ENCODE peak calls at places on chromosome 15, in eight cellular contexts. U is lower leg skin; J is CD8-positive, alpha-beta T cell; N is suprapubic skin; P is ovary; K is lower lobe of right lung; O is uterus; C is brain microvascular endothelial cell. M is an unnamed sample.

GRCh38 chr15:100114526-100114925 is 227.2 kb downstream of the ADAMTS17 start:
- DNase-seq in U (no peak), J (no peak), N (no peak), P (peak), K (no peak), O (no peak), C (peak), M (peak)

GRCh38 chr15:29693225-29693624 is 129.0 kb downstream of the TJP1 start:
- DNase-seq in U (no peak), J (no peak), N (no peak), P (no peak), K (no peak), O (no peak), C (no peak), M (no peak)

GRCh38 chr15:29449136-29449535 is 179.5 kb upstream of the NSMCE3 start:
- DNase-seq in U (peak), J (no peak), N (no peak), P (no peak), K (no peak), O (no peak), C (peak), M (peak)

GRCh38 chr15:52529289-52529929 is 729 bp upstream of the MYO5A start:
- DNase-seq in U (no peak), J (peak), N (no peak), P (no peak), K (no peak), O (peak), C (peak), M (peak)

GRCh38 chr15:72166716-72167417 is 30.7 kb downstream of the GRAMD2A start:
- DNase-seq in U (peak), J (no peak), N (no peak), P (no peak), K (no peak), O (no peak), C (no peak), M (no peak)

GRCh38 chr15:31396881-31397560 is 70.4 kb downstream of the KLF13 start:
- DNase-seq in U (peak), J (no peak), N (peak), P (peak), K (peak), O (peak), C (peak), M (no peak)

GRCh38 chr15:65303687-65304392 is 637 bp upstream of the RNU5B-1 start:
- DNase-seq in U (no peak), J (peak), N (no peak), P (peak), K (no peak), O (peak), C (peak), M (peak)

GRCh38 chr15:78056714-78057269 is 20.7 kb downstream of the TBC1D2B start:
- DNase-seq in U (no peak), J (no peak), N (no peak), P (no peak), K (no peak), O (no peak), C (no peak), M (no peak)

GRCh38 chr15:83919319-83919830 is 265.5 kb downstream of the ADAMTSL3 start:
- DNase-seq in U (no peak), J (no peak), N (no peak), P (no peak), K (no peak), O (no peak), C (no peak), M (no peak)

GRCh38 chr15:93063292-93063671 is 25.7 kb downstream of the RGMA start:
- DNase-seq in U (no peak), J (no peak), N (no peak), P (no peak), K (no peak), O (no peak), C (no peak), M (no peak)

GRCh38 chr15:75069301-75069925 is 46.0 kb downstream of the PPCDC start:
- DNase-seq in U (peak), J (no peak), N (no peak), P (no peak), K (no peak), O (no peak), C (no peak), M (no peak)

GRCh38 chr15:100318880-100319279 is 22.9 kb downstream of the ADAMTS17 start:
- DNase-seq in U (peak), J (no peak), N (no peak), P (no peak), K (no peak), O (no peak), C (no peak), M (no peak)

GRCh38 chr15:84142888-84143337 is 92.7 kb upstream of the GOLGA6L4 start:
- DNase-seq in U (peak), J (peak), N (no peak), P (peak), K (peak), O (peak), C (peak), M (peak)

GRCh38 chr15:40921949-40922607 is 7.1 kb upstream of the DLL4 start:
- DNase-seq in U (no peak), J (no peak), N (no peak), P (no peak), K (no peak), O (no peak), C (no peak), M (no peak)

GRCh38 chr15:75182187-75183131 is 19.2 kb upstream of the C15orf39 start:
- DNase-seq in U (no peak), J (no peak), N (no peak), P (peak), K (no peak), O (no peak), C (no peak), M (no peak)

GRCh38 chr15:77992356-77993222 is 84.9 kb downstream of the TBC1D2B start:
- DNase-seq in U (peak), J (no peak), N (no peak), P (no peak), K (peak), O (no peak), C (no peak), M (no peak)

GRCh38 chr15:81893182-81893833 is 152.5 kb downstream of the MEX3B start:
- DNase-seq in U (no peak), J (no peak), N (no peak), P (no peak), K (no peak), O (no peak), C (no peak), M (no peak)

GRCh38 chr15:66800584-66801235 is 98.7 kb downstream of the SMAD6 start:
- DNase-seq in U (peak), J (no peak), N (peak), P (no peak), K (no peak), O (no peak), C (no peak), M (no peak)

GRCh38 chr15:59371458-59372351 is 966 bp downstream of the MYO1E start:
- DNase-seq in U (peak), J (no peak), N (no peak), P (peak), K (peak), O (peak), C (no peak), M (no peak)

GRCh38 chr15:23647001-23647295 is 719 bp downstream of the MAGEL2 start:
- DNase-seq in U (no peak), J (no peak), N (no peak), P (no peak), K (no peak), O (no peak), C (no peak), M (no peak)

GRCh38 chr15:80509800-80510199 is 105.6 kb downstream of the ARNT2 start:
- DNase-seq in U (no peak), J (no peak), N (no peak), P (no peak), K (no peak), O (no peak), C (no peak), M (no peak)

DNA sequence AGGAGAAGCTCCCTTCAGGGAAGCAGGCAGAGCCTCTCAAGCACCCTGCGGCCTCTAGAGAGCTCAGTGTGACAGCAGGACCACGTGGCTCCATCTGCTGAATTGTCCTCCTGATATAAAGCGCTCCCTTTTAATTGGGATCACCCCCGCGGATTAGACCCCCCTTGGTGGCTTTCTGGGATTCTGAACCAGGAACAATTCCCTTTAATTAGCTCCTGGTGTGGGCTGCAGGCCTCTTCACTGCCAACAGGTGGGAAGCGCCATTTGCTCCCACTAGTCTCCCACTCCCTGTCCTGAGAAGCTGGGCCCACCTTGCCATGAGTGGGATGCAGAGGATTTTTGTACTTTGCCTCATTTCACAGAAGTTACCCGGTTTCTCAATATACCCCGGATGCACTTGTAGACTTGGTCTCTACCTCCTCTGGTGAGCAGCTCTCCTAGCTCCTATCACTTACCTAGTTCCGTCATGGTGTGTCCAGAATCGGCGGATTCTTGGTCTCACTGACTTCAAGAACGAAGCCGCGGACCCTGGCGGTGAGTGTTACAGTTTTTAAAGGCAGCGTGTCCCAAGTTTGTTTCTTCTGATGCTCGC is 592 bp downstream of the PGPEP1L start:
- DNase-seq in U (peak), J (no peak), N (no peak), P (no peak), K (no peak), O (no peak), C (no peak), M (no peak)
- H3K4me3 ChIP-seq in U (no peak), J (no peak), N (no peak), P (no peak), K (no peak), O (no peak), C (no peak), M (no peak)

GRCh38 chr15:69730281-69731235 is 277.9 kb downstream of the RPLP1 start:
- DNase-seq in U (no peak), J (no peak), N (no peak), P (no peak), K (no peak), O (no peak), C (no peak), M (no peak)
- TF ChIP-seq CTCF in U (no peak), J (no peak), N (no peak), P (no peak), K (no peak), O (no peak), C (no peak), M (no peak)

GRCh38 chr15:73994419-73994883 is at the start of gene PML:
- DNase-seq in U (peak), J (peak), N (peak), P (peak), K (peak), O (peak), C (peak), M (peak)

GRCh38 chr15:73994912-73995622 is 551 bp downstream of the PML start:
- DNase-seq in U (peak), J (no peak), N (peak), P (peak), K (peak), O (no peak), C (no peak), M (no peak)

GRCh38 chr15:73997986-73998385 is 3.5 kb downstream of the PML start:
- DNase-seq in U (peak), J (no peak), N (peak), P (no peak), K (no peak), O (no peak), C (no peak), M (no peak)

GRCh38 chr15:73996267-73996666 is 1.8 kb downstream of the PML start:
- DNase-seq in U (no peak), J (no peak), N (no peak), P (no peak), K (no peak), O (no peak), C (no peak), M (no peak)

DNA sequence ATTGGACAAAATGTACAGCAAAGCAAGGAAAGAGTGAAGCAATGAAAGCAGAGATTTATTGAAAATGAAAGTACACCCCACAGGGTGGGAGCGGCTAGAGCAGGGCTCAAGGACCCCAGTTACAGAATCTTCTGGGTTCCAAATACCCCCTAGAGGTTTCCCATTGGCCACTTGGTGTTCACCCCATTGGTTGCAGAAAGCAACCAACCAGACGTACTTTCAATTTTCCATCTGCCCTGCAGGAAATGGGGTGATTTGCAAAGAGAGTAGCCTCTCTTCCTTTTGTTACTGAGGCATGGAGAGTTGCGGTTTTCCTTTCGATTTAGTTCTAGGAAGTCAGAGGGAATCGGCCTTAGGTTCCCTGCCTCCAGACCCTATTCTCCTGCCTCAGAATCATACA is 2.4 kb downstream of the PML start:
- DNase-seq in U (no peak), J (no peak), N (peak), P (no peak), K (no peak), O (no peak), C (peak), M (peak)
- H3K4me3 ChIP-seq in U (no peak), J (peak), N (peak), P (peak), K (peak), O (peak), C (peak), M (peak)

GRCh38 chr15:68551296-68551635 is 27.5 kb upstream of the CORO2B start:
- DNase-seq in U (no peak), J (no peak), N (no peak), P (no peak), K (no peak), O (no peak), C (no peak), M (no peak)
- TF ChIP-seq CTCF in U (no peak), J (no peak), N (no peak), P (no peak), K (no peak), O (peak), C (no peak), M (no peak)

M was measured in astrocyte of the spinal cord.